ENCODE peak calls at places on chromosomes 3 and 15, in seven cellular contexts. N is fibroblast of lung, B is RWPE1, L is K562, X is lower lobe of right lung, T is aorta, S is DND-41. M is an unnamed sample.

GRCh38 chr3:42180901-42181300 is 85.1 kb downstream of the CCK start:
- DNase-seq in T (no peak), B (no peak), N (no peak), S (no peak), L (no peak), X (no peak), M (no peak)

GRCh38 chr3:50559702-50560101 is 7.8 kb downstream of the C3orf18 start:
- DNase-seq in L (no peak), N (no peak), X (no peak), T (no peak), B (no peak), S (no peak), M (no peak)

GRCh38 chr15:30962659-30963058 is 28.8 kb downstream of the MTMR10 start:
- DNase-seq in L (no peak), N (no peak), T (no peak), B (no peak), S (peak), X (no peak), M (no peak)

GRCh38 chr15:82571722-82572222 is 31.5 kb upstream of the RPS17 start:
- DNase-seq in B (peak), L (peak), S (no peak), N (peak), X (peak), T (peak), M (no peak)

GRCh38 chr3:65728138-65728537 is 310.6 kb downstream of the MAGI1 start:
- DNase-seq in S (no peak), X (no peak), N (no peak), B (no peak), T (no peak), L (no peak), M (no peak)

GRCh38 chr15:44216958-44217357 is 21.9 kb upstream of the FRMD5 start:
- DNase-seq in X (no peak), L (no peak), N (peak), B (no peak), T (no peak), S (no peak), M (no peak)

GRCh38 chr3:76570436-76571057 is 469.4 kb upstream of the ROBO2 start:
- DNase-seq in B (peak), T (no peak), X (no peak), S (no peak), N (peak), L (peak), M (no peak)

GRCh38 chr3:67642734-67643133 is 11.7 kb downstream of the SUCLG2 start:
- DNase-seq in S (no peak), X (no peak), T (no peak), L (no peak), N (no peak), B (no peak), M (no peak)

GRCh38 chr15:83899670-83900069 is 245.7 kb downstream of the ADAMTSL3 start:
- DNase-seq in L (no peak), B (no peak), T (no peak), N (no peak), S (no peak), X (no peak), M (no peak)

GRCh38 chr15:52527898-52528464 is 699 bp downstream of the MYO5A start:
- DNase-seq in X (no peak), L (no peak), T (no peak), N (peak), B (peak), S (peak), M (peak)

GRCh38 chr3:142724682-142725351 is 983 bp downstream of the TRPC1 start:
- DNase-seq in T (peak), N (peak), X (peak), S (no peak), L (peak), B (peak), M (no peak)

GRCh38 chr3:190671658-190672057 is 157.8 kb downstream of the IL1RAP start:
- DNase-seq in S (no peak), X (no peak), N (peak), T (no peak), L (no peak), B (peak), M (no peak)

GRCh38 chr3:71681224-71681668 is 44.0 kb downstream of the EIF4E3 start:
- DNase-seq in X (peak), L (peak), S (peak), B (peak), T (peak), N (peak), M (peak)

GRCh38 chr15:32908921-32909320 is 191.1 kb downstream of the GREM1 start:
- DNase-seq in T (no peak), X (no peak), N (no peak), S (no peak), B (no peak), L (no peak), M (no peak)

GRCh38 chr3:177015881-177016280 is 181.4 kb downstream of the TBL1XR1 start:
- DNase-seq in B (no peak), T (no peak), S (no peak), X (no peak), N (peak), L (no peak), M (no peak)

GRCh38 chr15:98843844-98844243 is 163.7 kb downstream of the PGPEP1L start:
- DNase-seq in S (no peak), T (no peak), B (no peak), L (no peak), N (no peak), X (no peak), M (no peak)

GRCh38 chr15:73320619-73321180 is 48.1 kb downstream of the HCN4 start:
- DNase-seq in B (no peak), T (no peak), L (no peak), N (no peak), X (no peak), S (no peak), M (no peak)

GRCh38 chr15:42153874-42154575 is 2.4 kb downstream of the PLA2G4F start:
- DNase-seq in B (no peak), L (no peak), N (no peak), X (peak), T (no peak), S (no peak), M (no peak)

GRCh38 chr15:67068724-67069400 is 3.5 kb downstream of the SMAD3 start:
- DNase-seq in S (no peak), X (no peak), N (peak), B (no peak), L (no peak), T (no peak), M (no peak)

GRCh38 chr3:14472471-14473351 is 67.4 kb downstream of the GRIP2 start:
- DNase-seq in B (peak), N (peak), T (no peak), X (peak), L (no peak), S (no peak), M (no peak)

GRCh38 chr15:26015516-26015915 is 152.4 kb upstream of the ATP10A start:
- DNase-seq in L (no peak), B (no peak), S (no peak), T (no peak), X (no peak), N (no peak), M (no peak)

GRCh38 chr3:111246967-111247760 is 175.5 kb downstream of the NECTIN3 start:
- DNase-seq in T (no peak), X (no peak), L (no peak), B (peak), S (no peak), N (peak), M (no peak)

GRCh38 chr3:149879872-149880271 is 66.9 kb downstream of the RNF13 start:
- DNase-seq in S (no peak), T (peak), N (peak), L (peak), X (peak), B (peak), M (no peak)

GRCh38 chr15:80620931-80621330 is 74.2 kb upstream of the ABHD17C start:
- DNase-seq in X (no peak), N (no peak), L (no peak), B (no peak), T (no peak), S (no peak), M (no peak)

GRCh38 chr3:97821413-97821809 is 400 bp upstream of the CRYBG3 start:
- DNase-seq in T (peak), X (peak), B (peak), S (no peak), L (peak), N (peak), M (peak)

GRCh38 chr3:10770981-10771380 is 45.0 kb upstream of the SLC6A11 start:
- DNase-seq in T (no peak), B (no peak), N (no peak), S (no peak), L (no peak), X (no peak), M (no peak)

GRCh38 chr3:10774129-10774670 is 41.8 kb upstream of the SLC6A11 start:
- DNase-seq in L (no peak), T (no peak), N (no peak), B (no peak), S (no peak), X (no peak), M (no peak)

GRCh38 chr3:10772230-10773161 is 43.5 kb upstream of the SLC6A11 start:
- DNase-seq in X (no peak), B (peak), T (no peak), N (peak), L (peak), S (no peak), M (no peak)

GRCh38 chr3:10770547-10770946 is 45.5 kb upstream of the SLC6A11 start:
- DNase-seq in S (no peak), N (no peak), L (no peak), B (no peak), T (no peak), X (no peak), M (no peak)

GRCh38 chr3:10771486-10772225 is 44.4 kb upstream of the SLC6A11 start:
- DNase-seq in L (no peak), S (no peak), T (no peak), N (no peak), X (no peak), B (peak), M (no peak)
- H3K27ac ChIP-seq in L (no peak), S (no peak), T (no peak), N (no peak), X (no peak), B (peak), M (no peak)

GRCh38 chr3:196653127-196653795 is 13.8 kb downstream of the NRROS start:
- DNase-seq in N (no peak), B (no peak), X (no peak), T (no peak), L (no peak), S (no peak), M (no peak)
- H3K27ac ChIP-seq in N (no peak), B (peak), X (no peak), T (no peak), L (no peak), S (peak), M (no peak)

GRCh38 chr3:9180764-9181117 is 68.7 kb downstream of the SRGAP3 start:
- DNase-seq in X (no peak), B (no peak), T (no peak), L (no peak), S (peak), N (no peak), M (no peak)

GRCh38 chr3:9183811-9184463 is 65.5 kb downstream of the SRGAP3 start:
- DNase-seq in T (no peak), N (no peak), L (no peak), B (no peak), X (no peak), S (no peak), M (no peak)

GRCh38 chr3:9178697-9179096 is 70.7 kb downstream of the SRGAP3 start:
- DNase-seq in B (no peak), N (no peak), X (no peak), T (no peak), S (peak), L (no peak), M (no peak)

GRCh38 chr3:9183011-9183410 is 66.4 kb downstream of the SRGAP3 start:
- DNase-seq in S (no peak), L (no peak), B (no peak), X (no peak), T (no peak), N (no peak), M (no peak)

GRCh38 chr3:9179826-9180763 is 69.4 kb downstream of the SRGAP3 start:
- DNase-seq in T (no peak), X (no peak), N (no peak), B (no peak), L (no peak), S (peak), M (no peak)
- H3K27ac ChIP-seq in T (no peak), X (peak), N (no peak), B (peak), L (no peak), S (no peak), M (no peak)

DNA sequence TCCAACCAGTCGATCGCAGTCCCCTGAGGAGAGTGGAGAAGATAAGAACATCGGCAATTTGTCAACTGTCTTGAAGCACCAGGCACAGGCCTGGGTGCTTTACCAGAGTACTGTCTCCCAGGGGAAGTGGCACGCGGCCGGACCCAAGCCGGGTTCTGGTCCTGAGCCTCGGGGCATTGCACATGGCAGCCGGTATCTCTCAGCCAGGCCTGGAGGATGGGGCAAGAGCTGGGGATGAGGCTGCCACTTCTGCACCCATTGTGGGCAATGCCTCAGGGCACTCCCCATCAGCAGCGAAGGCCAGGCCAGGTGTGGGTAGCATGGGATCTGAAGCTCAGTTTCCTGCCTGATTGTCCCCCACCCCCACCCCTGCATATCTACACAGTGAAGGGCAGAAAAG is 77.5 kb downstream of the ADCY5 start:
- DNase-seq in T (peak), B (no peak), S (no peak), N (no peak), X (no peak), L (no peak), M (no peak)
- H3K27ac ChIP-seq in T (no peak), B (no peak), S (no peak), N (no peak), X (no peak), L (no peak), M (no peak)

GRCh38 chr3:185986201-185986600 is 48.4 kb upstream of the TRA2B start:
- DNase-seq in T (no peak), S (no peak), L (no peak), N (no peak), X (no peak), B (no peak), M (no peak)
- H3K27ac ChIP-seq in T (no peak), S (no peak), L (no peak), N (no peak), X (no peak), B (no peak), M (no peak)

GRCh38 chr3:194468086-194468485 is 18.7 kb downstream of the ATP13A3 start:
- DNase-seq in L (no peak), N (peak), X (no peak), B (no peak), T (no peak), S (no peak), M (no peak)
- H3K27ac ChIP-seq in L (no peak), N (no peak), X (no peak), B (no peak), T (no peak), S (no peak), M (no peak)

DNA sequence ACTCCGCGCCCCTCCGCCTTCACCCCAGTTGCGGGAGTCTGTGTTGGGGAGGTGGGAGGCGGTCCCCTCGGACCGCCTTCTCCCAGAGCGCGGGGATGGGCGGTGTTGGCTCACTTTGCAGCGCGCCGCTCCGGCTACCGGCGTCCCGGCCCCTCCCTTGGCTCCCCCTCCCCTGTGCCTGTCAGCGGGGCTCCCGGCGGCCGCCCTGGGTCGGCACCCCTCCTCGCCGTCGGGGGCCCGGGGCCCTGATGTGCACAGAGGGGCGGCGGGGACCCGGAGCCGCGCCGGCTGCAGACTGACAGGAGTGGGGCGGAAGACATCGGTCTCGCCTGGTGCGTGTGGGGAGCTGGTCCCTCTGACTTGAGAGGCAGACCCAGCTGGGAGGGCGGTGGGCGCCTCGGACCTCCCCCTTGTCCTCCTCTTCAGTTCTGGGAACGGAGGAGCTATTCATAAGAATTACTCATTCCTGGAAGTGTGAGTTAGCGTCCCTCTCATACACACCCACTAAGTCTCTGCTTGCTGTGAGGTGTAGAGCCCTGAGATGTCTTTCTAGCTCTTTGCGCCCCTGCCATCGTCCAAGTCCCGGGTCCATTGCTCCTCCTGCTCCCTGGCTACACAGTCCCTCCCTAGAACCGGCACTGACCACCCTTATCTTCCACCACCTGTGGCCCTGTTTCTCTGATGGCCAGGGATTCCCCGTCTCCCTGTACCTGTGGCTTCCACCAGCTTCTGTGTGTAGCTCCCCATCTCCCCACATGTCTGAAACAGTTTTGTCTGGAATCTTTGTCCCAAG is 42.3 kb upstream of the ROPN1 start:
- DNase-seq in B (no peak), L (peak), N (peak), S (no peak), X (peak), T (peak), M (no peak)
- H3K27ac ChIP-seq in B (no peak), L (no peak), N (no peak), S (no peak), X (peak), T (peak), M (no peak)

M was measured in CD8-positive, alpha-beta T cell.